ENCODE peak calls at places on chromosomes 3 and 15, in five cellular contexts. One of them, this sample, is unnamed.

GRCh38 chr3:167066977-167067843 is 312.9 kb downstream of the ZBBX start:
- DNase-seq in NB4: no peak
- DNase-seq in choroid plexus epithelial cell: no peak
- DNase-seq in fibroblast of mammary gland: no peak
- DNase-seq in transverse colon: no peak
- DNase-seq in this sample: no peak

GRCh38 chr3:129230311-129231019 is 18.9 kb upstream of the COPG1 start:
- DNase-seq in transverse colon: no peak
- DNase-seq in fibroblast of mammary gland: peak; percentile 96
- DNase-seq in NB4: peak; percentile 66
- DNase-seq in choroid plexus epithelial cell: peak; percentile 83
- DNase-seq in this sample: no peak

GRCh38 chr3:111748132-111748531 is 110.9 kb upstream of the PHLDB2 start:
- DNase-seq in choroid plexus epithelial cell: no peak
- DNase-seq in transverse colon: no peak
- DNase-seq in NB4: no peak
- DNase-seq in fibroblast of mammary gland: no peak
- DNase-seq in this sample: no peak

GRCh38 chr3:58116161-58116955 is 94.4 kb downstream of the DNASE1L3 start:
- DNase-seq in choroid plexus epithelial cell: no peak
- DNase-seq in transverse colon: no peak
- DNase-seq in NB4: peak; percentile 10
- DNase-seq in fibroblast of mammary gland: no peak
- DNase-seq in this sample: no peak

GRCh38 chr3:157232146-157232545 is 72.2 kb upstream of the CCNL1 start:
- DNase-seq in transverse colon: no peak
- DNase-seq in choroid plexus epithelial cell: no peak
- DNase-seq in fibroblast of mammary gland: no peak
- DNase-seq in NB4: no peak
- DNase-seq in this sample: no peak

GRCh38 chr15:68348064-68348463 is 70.5 kb downstream of the FEM1B start:
- DNase-seq in transverse colon: no peak
- DNase-seq in choroid plexus epithelial cell: no peak
- DNase-seq in fibroblast of mammary gland: peak; percentile 41
- DNase-seq in NB4: no peak
- DNase-seq in this sample: no peak

GRCh38 chr3:193330500-193331204 is 47.9 kb downstream of the ATP13A5 start:
- DNase-seq in choroid plexus epithelial cell: no peak
- DNase-seq in transverse colon: no peak
- DNase-seq in fibroblast of mammary gland: no peak
- DNase-seq in NB4: no peak
- DNase-seq in this sample: no peak

GRCh38 chr3:25344609-25345008 is 83.5 kb upstream of the RARB start:
- DNase-seq in transverse colon: no peak
- DNase-seq in fibroblast of mammary gland: no peak
- DNase-seq in NB4: no peak
- DNase-seq in choroid plexus epithelial cell: no peak
- DNase-seq in this sample: no peak

GRCh38 chr15:36778516-36778915 is 199.1 kb downstream of the CDIN1 start:
- DNase-seq in choroid plexus epithelial cell: no peak
- DNase-seq in transverse colon: no peak
- DNase-seq in NB4: no peak
- DNase-seq in fibroblast of mammary gland: peak; percentile 74
- DNase-seq in this sample: no peak

GRCh38 chr3:169218314-169218983 is 445.1 kb downstream of the MECOM start:
- DNase-seq in transverse colon: peak; percentile 46
- DNase-seq in fibroblast of mammary gland: peak; percentile 45
- DNase-seq in NB4: peak; percentile 8
- DNase-seq in choroid plexus epithelial cell: peak; percentile 86
- DNase-seq in this sample: peak; percentile 10

GRCh38 chr3:152151216-152151874 is 117.4 kb upstream of the MBNL1 start:
- DNase-seq in choroid plexus epithelial cell: no peak
- DNase-seq in fibroblast of mammary gland: peak; percentile 33
- DNase-seq in NB4: no peak
- DNase-seq in transverse colon: no peak
- DNase-seq in this sample: no peak

GRCh38 chr3:142828703-142829304 is 60.1 kb downstream of the PCOLCE2 start:
- DNase-seq in choroid plexus epithelial cell: peak; percentile 92
- DNase-seq in transverse colon: peak; percentile 83
- DNase-seq in NB4: peak; percentile 81
- DNase-seq in fibroblast of mammary gland: peak; percentile 79
- DNase-seq in this sample: no peak

GRCh38 chr3:194517333-194517732 is 30.5 kb upstream of the ATP13A3 start:
- DNase-seq in NB4: no peak
- DNase-seq in fibroblast of mammary gland: no peak
- DNase-seq in choroid plexus epithelial cell: no peak
- DNase-seq in transverse colon: no peak
- DNase-seq in this sample: no peak

GRCh38 chr3:113878403-113878802 is 39.8 kb downstream of the GRAMD1C start:
- DNase-seq in NB4: no peak
- DNase-seq in transverse colon: no peak
- DNase-seq in choroid plexus epithelial cell: no peak
- DNase-seq in fibroblast of mammary gland: no peak
- DNase-seq in this sample: no peak

DNA sequence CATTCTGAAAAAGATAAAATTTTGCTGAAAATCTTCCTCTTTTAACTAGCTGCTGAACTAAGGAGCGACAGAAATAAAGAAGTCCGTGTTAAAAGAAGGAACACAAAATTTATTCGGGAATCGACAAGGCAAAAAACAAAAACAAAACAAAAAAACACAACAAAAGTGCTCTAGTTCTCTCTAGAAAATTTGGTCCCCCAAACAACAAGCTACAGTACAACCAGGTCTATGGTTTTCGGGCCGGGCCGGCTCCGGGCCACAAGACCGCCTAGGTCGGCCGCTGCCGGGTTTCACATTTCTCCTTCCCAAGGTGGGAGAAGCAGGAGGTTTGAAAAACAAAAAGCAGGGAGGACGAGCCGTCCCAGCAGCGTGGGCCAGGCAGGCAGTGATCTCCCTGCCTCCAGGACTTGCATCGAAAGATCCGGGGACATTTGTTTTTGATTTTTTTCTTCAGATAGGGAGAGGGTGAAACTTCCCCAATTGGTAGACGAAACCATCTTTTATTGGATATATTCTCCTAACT is 2.7 kb downstream of the FOXL2 start:
- DNase-seq in transverse colon: no peak
- DNase-seq in NB4: no peak
- DNase-seq in fibroblast of mammary gland: no peak
- DNase-seq in choroid plexus epithelial cell: no peak
- DNase-seq in this sample: no peak
- H3K4me3 ChIP-seq in transverse colon: no peak overlapping the region
- H3K4me3 ChIP-seq in NB4: no peak overlapping the region
- H3K4me3 ChIP-seq in fibroblast of mammary gland: no peak overlapping the region
- H3K4me3 ChIP-seq in choroid plexus epithelial cell: no peak overlapping the region
- H3K4me3 ChIP-seq in this sample: no peak overlapping the region

GRCh38 chr3:159266779-159267178 is 464.9 kb downstream of the MFSD1 start:
- DNase-seq in choroid plexus epithelial cell: peak; percentile 61
- DNase-seq in transverse colon: no peak
- DNase-seq in NB4: peak; percentile 55
- DNase-seq in fibroblast of mammary gland: peak; percentile 41
- DNase-seq in this sample: no peak
- TF ChIP-seq CTCF in choroid plexus epithelial cell: peak; percentile 53
- TF ChIP-seq CTCF in transverse colon: no peak
- TF ChIP-seq CTCF in NB4: peak; percentile 45
- TF ChIP-seq CTCF in fibroblast of mammary gland: peak; percentile 46
- TF ChIP-seq CTCF in this sample: peak; percentile 55

GRCh38 chr15:92394327-92395175 is 870 bp downstream of the ST8SIA2 start:
- DNase-seq in fibroblast of mammary gland: no peak
- DNase-seq in transverse colon: no peak
- DNase-seq in choroid plexus epithelial cell: no peak
- DNase-seq in NB4: no peak
- DNase-seq in this sample: no peak
- H3K4me3 ChIP-seq in fibroblast of mammary gland: no peak overlapping the region
- H3K4me3 ChIP-seq in transverse colon: peak overlapping the region; percentile 21
- H3K4me3 ChIP-seq in choroid plexus epithelial cell: no peak overlapping the region
- H3K4me3 ChIP-seq in NB4: no peak overlapping the region
- H3K4me3 ChIP-seq in this sample: peak overlapping the region; percentile 57

GRCh38 chr15:31901501-31901900 is 128.8 kb upstream of the CHRNA7 start:
- DNase-seq in fibroblast of mammary gland: no peak
- DNase-seq in choroid plexus epithelial cell: no peak
- DNase-seq in NB4: no peak
- DNase-seq in transverse colon: no peak
- DNase-seq in this sample: no peak
- TF ChIP-seq CTCF in fibroblast of mammary gland: no peak
- TF ChIP-seq CTCF in choroid plexus epithelial cell: no peak
- TF ChIP-seq CTCF in NB4: no peak
- TF ChIP-seq CTCF in transverse colon: no peak
- TF ChIP-seq CTCF in this sample: no peak

GRCh38 chr15:74132681-74133070 is 2.3 kb downstream of the ISLR2 start:
- DNase-seq in NB4: no peak
- DNase-seq in transverse colon: no peak
- DNase-seq in choroid plexus epithelial cell: no peak
- DNase-seq in fibroblast of mammary gland: no peak
- DNase-seq in this sample: no peak

GRCh38 chr15:74135041-74135565 is 4.7 kb downstream of the ISLR2 start:
- DNase-seq in transverse colon: no peak
- DNase-seq in NB4: no peak
- DNase-seq in fibroblast of mammary gland: no peak
- DNase-seq in choroid plexus epithelial cell: no peak
- DNase-seq in this sample: no peak

GRCh38 chr15:74133071-74133702 is 2.8 kb downstream of the ISLR2 start:
- DNase-seq in choroid plexus epithelial cell: no peak
- DNase-seq in fibroblast of mammary gland: no peak
- DNase-seq in NB4: no peak
- DNase-seq in transverse colon: no peak
- DNase-seq in this sample: no peak

GRCh38 chr15:74134387-74135027 is 4.1 kb downstream of the ISLR2 start:
- DNase-seq in transverse colon: peak; percentile 38
- DNase-seq in NB4: peak; percentile 57
- DNase-seq in fibroblast of mammary gland: no peak
- DNase-seq in choroid plexus epithelial cell: no peak
- DNase-seq in this sample: no peak

DNA sequence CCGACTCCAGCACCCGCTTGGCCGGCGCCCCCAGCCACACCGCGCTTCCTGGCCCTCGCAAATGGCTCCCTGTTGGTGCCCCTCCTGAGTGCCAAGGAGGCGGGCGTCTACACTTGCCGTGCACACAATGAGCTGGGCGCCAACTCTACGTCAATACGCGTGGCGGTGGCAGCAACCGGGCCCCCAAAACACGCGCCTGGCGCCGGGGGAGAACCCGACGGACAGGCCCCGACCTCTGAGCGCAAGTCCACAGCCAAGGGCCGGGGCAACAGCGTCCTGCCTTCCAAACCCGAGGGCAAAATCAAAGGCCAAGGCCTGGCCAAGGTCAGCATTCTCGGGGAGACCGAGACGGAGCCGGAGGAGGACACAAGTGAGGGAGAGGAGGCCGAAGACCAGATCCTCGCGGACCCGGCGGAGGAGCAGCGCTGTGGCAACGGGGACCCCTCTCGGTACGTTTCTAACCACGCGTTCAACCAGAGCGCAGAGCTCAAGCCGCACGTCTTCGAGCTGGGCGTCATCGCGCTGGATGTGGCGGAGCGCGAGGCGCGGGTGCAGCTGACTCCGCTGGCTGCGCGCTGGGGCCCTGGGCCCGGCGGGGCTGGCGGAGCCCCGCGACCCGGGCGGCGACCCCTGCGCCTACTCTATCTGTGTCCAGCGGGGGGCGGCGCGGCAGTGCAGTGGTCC is 3.5 kb downstream of the ISLR2 start:
- DNase-seq in fibroblast of mammary gland: no peak
- DNase-seq in NB4: no peak
- DNase-seq in choroid plexus epithelial cell: no peak
- DNase-seq in transverse colon: no peak
- DNase-seq in this sample: no peak
- H3K4me3 ChIP-seq in fibroblast of mammary gland: no peak overlapping the region
- H3K4me3 ChIP-seq in NB4: no peak overlapping the region
- H3K4me3 ChIP-seq in choroid plexus epithelial cell: no peak overlapping the region
- H3K4me3 ChIP-seq in transverse colon: no peak overlapping the region
- H3K4me3 ChIP-seq in this sample: no peak overlapping the region

GRCh38 chr3:12536423-12536822 is 8.9 kb downstream of the MKRN2OS start:
- DNase-seq in transverse colon: no peak
- DNase-seq in fibroblast of mammary gland: peak; percentile 20
- DNase-seq in NB4: no peak
- DNase-seq in choroid plexus epithelial cell: peak; percentile 62
- DNase-seq in this sample: no peak
- TF ChIP-seq CTCF in transverse colon: no peak
- TF ChIP-seq CTCF in fibroblast of mammary gland: peak; percentile 22
- TF ChIP-seq CTCF in NB4: no peak
- TF ChIP-seq CTCF in choroid plexus epithelial cell: peak; percentile 59
- TF ChIP-seq CTCF in this sample: peak; percentile 10

GRCh38 chr3:133467780-133468179 is 67.9 kb downstream of the BFSP2 start:
- DNase-seq in fibroblast of mammary gland: no peak
- DNase-seq in choroid plexus epithelial cell: no peak
- DNase-seq in transverse colon: no peak
- DNase-seq in NB4: no peak
- DNase-seq in this sample: no peak
- H3K4me3 ChIP-seq in fibroblast of mammary gland: no peak overlapping the region
- H3K4me3 ChIP-seq in choroid plexus epithelial cell: no peak overlapping the region
- H3K4me3 ChIP-seq in transverse colon: no peak overlapping the region
- H3K4me3 ChIP-seq in NB4: no peak overlapping the region
- H3K4me3 ChIP-seq in this sample: no peak overlapping the region